ENCODE peak calls at places on chromosomes 13 and 19, in ten cellular contexts. R is SW 1271; B is nucleus accumbens; H is cardiac septum; X is activated naive CD4-positive, alpha-beta T cell treated with Interleukin-2 at 50 U/mL for 16 hours; E is amygdala; J is posterior cingulate gyrus; N is SW480; Z is activated CD8-positive, alpha-beta memory T cell treated with anti-CD3 and anti-CD28 coated beads for 24 hours; O is EL. P is an unnamed sample.
A peak's percentile ranks its signal among the peaks of the same experiment; 100 is the strongest.

GRCh38 chr13:54647275-54647674 is 1618.7 kb downstream of the OLFM4 start:
- DNase-seq in R (no peak), B (no peak), H (no peak), X (no peak), E (no peak), J (no peak), N (no peak), Z (no peak), O (no peak), P (no peak)

GRCh38 chr19:18020212-18021067 is 12.5 kb downstream of the ARRDC2 start:
- DNase-seq in R (no peak), B (peak; percentile 78), H (peak; percentile 91), X (no peak), E (peak; percentile 79), J (peak; percentile 83), N (no peak), Z (no peak), O (peak; percentile 54), P (peak; percentile 82)

GRCh38 chr19:44748426-44749254 is at the start of gene BCL3:
- DNase-seq in R (no peak), B (no peak), H (peak; percentile 94), X (peak; percentile 75), E (peak; percentile 12), J (no peak), N (peak; percentile 52), Z (peak; percentile 85), O (no peak), P (peak; percentile 5)

GRCh38 chr19:45446944-45447343 is 20.9 kb upstream of the FOSB start:
- DNase-seq in R (no peak), B (no peak), H (no peak), X (no peak), E (no peak), J (no peak), N (no peak), Z (no peak), O (no peak), P (no peak)

GRCh38 chr19:32748948-32749347 is 29.4 kb downstream of the TDRD12 start:
- DNase-seq in R (no peak), B (no peak), H (no peak), X (no peak), E (no peak), J (no peak), N (no peak), Z (no peak), O (no peak), P (no peak)

GRCh38 chr13:90222758-90223157 is 1124.7 kb upstream of the MIR17HG start:
- DNase-seq in R (no peak), B (no peak), H (no peak), X (no peak), E (no peak), J (no peak), N (no peak), Z (no peak), O (no peak), P (no peak)

GRCh38 chr19:18193388-18194207 is 580 bp downstream of the MPV17L2 start:
- DNase-seq in R (no peak), B (no peak), H (no peak), X (no peak), E (no peak), J (no peak), N (no peak), Z (peak; percentile 66), O (no peak), P (no peak)

GRCh38 chr13:52785721-52786120 is 46.1 kb upstream of the CNMD start:
- DNase-seq in R (no peak), B (no peak), H (no peak), X (no peak), E (no peak), J (no peak), N (no peak), Z (no peak), O (no peak), P (no peak)

GRCh38 chr19:46426035-46426505 is 2.7 kb downstream of the PNMA8C start:
- DNase-seq in R (no peak), B (no peak), H (no peak), X (no peak), E (no peak), J (no peak), N (no peak), Z (no peak), O (no peak), P (no peak)

GRCh38 chr19:16457195-16457953 is 14.4 kb downstream of the EPS15L1 start:
- DNase-seq in R (no peak), B (no peak), H (no peak), X (peak; percentile 14), E (peak; percentile 31), J (peak; percentile 38), N (no peak), Z (no peak), O (peak; percentile 67), P (no peak)

GRCh38 chr19:38417544-38418506 is 8.2 kb downstream of the RASGRP4 start:
- DNase-seq in R (no peak), B (no peak), H (peak; percentile 94), X (peak; percentile 62), E (peak; percentile 7), J (no peak), N (peak; percentile 87), Z (peak; percentile 81), O (peak; percentile 37), P (no peak)

GRCh38 chr13:76600086-76600485 is 286.1 kb downstream of the KCTD12 start:
- DNase-seq in R (no peak), B (no peak), H (no peak), X (no peak), E (no peak), J (no peak), N (no peak), Z (no peak), O (no peak), P (no peak)

GRCh38 chr13:100798739-100799361 is 124.3 kb upstream of the TMTC4 start:
- DNase-seq in R (no peak), B (no peak), H (no peak), X (no peak), E (no peak), J (no peak), N (no peak), Z (no peak), O (no peak), P (no peak)

GRCh38 chr13:50485979-50486935 is 357.2 kb downstream of the DLEU7 start:
- DNase-seq in R (no peak), B (no peak), H (no peak), X (no peak), E (no peak), J (no peak), N (no peak), Z (no peak), O (no peak), P (no peak)

GRCh38 chr13:32911506-32911905 is 104.7 kb upstream of the KL start:
- DNase-seq in R (no peak), B (no peak), H (no peak), X (no peak), E (no peak), J (no peak), N (peak; percentile 50), Z (no peak), O (peak; percentile 56), P (no peak)

GRCh38 chr13:79782541-79783216 is 301.7 kb downstream of the NDFIP2 start:
- DNase-seq in R (no peak), B (no peak), H (peak; percentile 83), X (no peak), E (peak; percentile 12), J (no peak), N (peak; percentile 91), Z (no peak), O (peak; percentile 27), P (no peak)

GRCh38 chr13:111337741-111338140 is 17.3 kb downstream of the TEX29 start:
- DNase-seq in R (no peak), B (no peak), H (no peak), X (no peak), E (no peak), J (no peak), N (no peak), Z (peak; percentile 13), O (no peak), P (no peak)

GRCh38 chr19:14347999-14348889 is 33.0 kb upstream of the ADGRE5 start:
- DNase-seq in R (no peak), B (no peak), H (peak; percentile 86), X (peak; percentile 69), E (peak; percentile 32), J (peak; percentile 57), N (peak; percentile 27), Z (peak; percentile 90), O (peak; percentile 55), P (peak; percentile 8)

GRCh38 chr13:45554604-45555109 is 60.9 kb downstream of the ERICH6B start:
- DNase-seq in R (no peak), B (no peak), H (no peak), X (no peak), E (no peak), J (no peak), N (no peak), Z (no peak), O (no peak), P (no peak)

GRCh38 chr13:97139704-97140103 is 82.4 kb upstream of the MBNL2 start:
- DNase-seq in R (no peak), B (no peak), H (no peak), X (no peak), E (no peak), J (no peak), N (no peak), Z (no peak), O (peak; percentile 15), P (no peak)

GRCh38 chr13:35266412-35266811 is 210.1 kb downstream of the MAB21L1 start:
- DNase-seq in R (no peak), B (no peak), H (no peak), X (no peak), E (no peak), J (no peak), N (no peak), Z (no peak), O (no peak), P (no peak)

GRCh38 chr13:21053231-21053630 is 8.2 kb downstream of the LATS2 start:
- DNase-seq in R (no peak), B (no peak), H (no peak), X (no peak), E (no peak), J (no peak), N (no peak), Z (no peak), O (no peak), P (no peak)

GRCh38 chr13:38176664-38177063 is 173.0 kb upstream of the UFM1 start:
- DNase-seq in R (no peak), B (no peak), H (no peak), X (no peak), E (no peak), J (no peak), N (no peak), Z (no peak), O (no peak), P (no peak)

GRCh38 chr13:89401209-89401810 is 1730.1 kb downstream of the SLITRK5 start:
- DNase-seq in R (no peak), B (no peak), H (no peak), X (no peak), E (no peak), J (no peak), N (no peak), Z (no peak), O (no peak), P (no peak)

GRCh38 chr19:31448221-31448657 is 99.0 kb upstream of the TSHZ3 start:
- DNase-seq in R (no peak), B (no peak), H (peak; percentile 76), X (no peak), E (no peak), J (no peak), N (peak; percentile 6), Z (no peak), O (peak; percentile 86), P (peak; percentile 2)

GRCh38 chr13:86870388-86870966 is 800.7 kb upstream of the SLITRK5 start:
- DNase-seq in R (no peak), B (no peak), H (no peak), X (no peak), E (no peak), J (no peak), N (peak; percentile 5), Z (no peak), O (no peak), P (no peak)

GRCh38 chr13:25980255-25980654 is 71.6 kb downstream of the SHISA2 start:
- DNase-seq in R (peak; percentile 3), B (no peak), H (no peak), X (no peak), E (no peak), J (no peak), N (peak; percentile 46), Z (no peak), O (peak; percentile 28), P (no peak)

GRCh38 chr13:48496796-48497195 is 36.1 kb downstream of the RCBTB2 start:
- DNase-seq in R (no peak), B (no peak), H (no peak), X (no peak), E (no peak), J (no peak), N (no peak), Z (no peak), O (no peak), P (no peak)